ENCODE peak calls at places on chromosomes 13 and 19, in seven cellular contexts. J is GM13976; Q is stimulated activated CD4-positive, alpha-beta T cell treated with anti-CD3 and anti-CD28 coated beads, Interleukin-2, amount 100 ng/mL, for 24 hours; M is skeletal muscle cell; Y is effector CD4-positive, alpha-beta T cell; D is iPS-NIHi11; F is activated T-cell treated with anti-CD3 and anti-CD28 coated beads for 1 hour. S is an unnamed sample.
A peak's percentile ranks its signal among the peaks of the same experiment; 100 is the strongest.

GRCh38 chr13:26423634-26424033 is 133.8 kb upstream of the WASF3 start:
- DNase-seq in J (no peak), Q (no peak), M (peak; percentile 35), Y (no peak), D (no peak), F (no peak), S (no peak)

GRCh38 chr19:49450405-49450804 is 1.2 kb downstream of the PIH1D1 start:
- DNase-seq in J (no peak), Q (no peak), M (no peak), Y (no peak), D (no peak), F (no peak), S (no peak)

GRCh38 chr13:79402074-79402635 is 3.9 kb downstream of the RBM26 start:
- DNase-seq in J (no peak), Q (no peak), M (no peak), Y (no peak), D (no peak), F (no peak), S (no peak)

GRCh38 chr19:28701491-28701890 is 511.5 kb downstream of the UQCRFS1 start:
- DNase-seq in J (no peak), Q (no peak), M (peak; percentile 35), Y (no peak), D (no peak), F (no peak), S (no peak)

GRCh38 chr13:90049989-90050671 is 1297.4 kb upstream of the MIR17HG start:
- DNase-seq in J (no peak), Q (no peak), M (no peak), Y (no peak), D (peak; percentile 32), F (no peak), S (no peak)

GRCh38 chr13:21043898-21044297 is 17.5 kb downstream of the LATS2 start:
- DNase-seq in J (no peak), Q (no peak), M (peak; percentile 79), Y (no peak), D (no peak), F (no peak), S (no peak)

GRCh38 chr13:113427562-113428468 is 25.5 kb downstream of the ADPRHL1 start:
- DNase-seq in J (no peak), Q (no peak), M (no peak), Y (no peak), D (no peak), F (no peak), S (no peak)

GRCh38 chr19:48568345-48568886 is 16.4 kb downstream of the SULT2B1 start:
- DNase-seq in J (no peak), Q (no peak), M (peak; percentile 66), Y (no peak), D (peak; percentile 52), F (no peak), S (no peak)

GRCh38 chr19:11405846-11406643 is 13.1 kb downstream of the RGL3 start:
- DNase-seq in J (peak; percentile 52), Q (peak; percentile 62), M (no peak), Y (no peak), D (peak; percentile 83), F (no peak), S (no peak)

GRCh38 chr19:51064534-51065220 is at the start of gene KLK13:
- DNase-seq in J (peak; percentile 59), Q (peak; percentile 4), M (no peak), Y (no peak), D (peak; percentile 93), F (no peak), S (no peak)

GRCh38 chr13:105196052-105196451 is 1339.4 kb downstream of the EFNB2 start:
- DNase-seq in J (no peak), Q (no peak), M (no peak), Y (no peak), D (peak; percentile 35), F (no peak), S (no peak)

GRCh38 chr19:54451331-54451871 is 2.4 kb downstream of the LENG8 start:
- DNase-seq in J (no peak), Q (peak; percentile 1), M (no peak), Y (no peak), D (no peak), F (no peak), S (no peak)

GRCh38 chr13:73220966-73221720 is 162.3 kb downstream of the KLF5 start:
- DNase-seq in J (no peak), Q (no peak), M (no peak), Y (no peak), D (no peak), F (no peak), S (no peak)

GRCh38 chr19:2385053-2385721 is 25.1 kb downstream of the TMPRSS9 start:
- DNase-seq in J (no peak), Q (peak; percentile 13), M (peak; percentile 55), Y (no peak), D (peak; percentile 98), F (no peak), S (no peak)

GRCh38 chr13:40452038-40452666 is 214.3 kb downstream of the FOXO1 start:
- DNase-seq in J (no peak), Q (no peak), M (no peak), Y (no peak), D (no peak), F (no peak), S (no peak)

GRCh38 chr19:17948474-17948966 is 15.7 kb downstream of the CCDC124 start:
- DNase-seq in J (no peak), Q (no peak), M (no peak), Y (no peak), D (peak; percentile 67), F (no peak), S (no peak)

GRCh38 chr13:88068975-88069374 is 397.8 kb downstream of the SLITRK5 start:
- DNase-seq in J (no peak), Q (peak; percentile 8), M (no peak), Y (no peak), D (peak; percentile 19), F (no peak), S (no peak)

GRCh38 chr19:3218037-3218661 is 6.3 kb upstream of the CELF5 start:
- DNase-seq in J (no peak), Q (no peak), M (no peak), Y (no peak), D (no peak), F (no peak), S (no peak)

GRCh38 chr19:42111811-42112210 is 20.4 kb downstream of the POU2F2 start:
- DNase-seq in J (no peak), Q (no peak), M (no peak), Y (no peak), D (no peak), F (no peak), S (no peak)

GRCh38 chr13:112346173-112346898 is 29.8 kb upstream of the SPACA7 start:
- DNase-seq in J (no peak), Q (peak; percentile 8), M (no peak), Y (no peak), D (no peak), F (no peak), S (no peak)

GRCh38 chr19:18433039-18433691 is 4.8 kb downstream of the ISYNA1 start:
- DNase-seq in J (peak; percentile 75), Q (no peak), M (no peak), Y (no peak), D (peak; percentile 32), F (no peak), S (no peak)

S was measured in T-helper 1 cell.